ENCODE peak calls at places on chromosomes 4 and X, in nine cellular contexts. J is left ventricle myocardium inferior; I is activated gamma-delta T cell; F is Caki2; N is nephron progenitor cell; W is NCI-H2029 treated with DMSO at 0.1 percent for 48 hours; Z is stimulated activated CD4-positive, alpha-beta T cell treated with anti-CD3 and anti-CD28 coated beads, TNF-alpha, amount 100 ng/mL, for 4 hours; U is naive B cell; X is BE2C. Y is an unnamed sample.

GRCh38 chr4:59729321-59729720 is 1470.8 kb upstream of the ADGRL3 start:
- DNase-seq in I (no peak), Z (no peak), X (no peak), J (no peak), F (no peak), U (no peak), N (no peak), W (no peak), Y (no peak)

GRCh38 chrX:102883491-102883890 is 53.6 kb upstream of the RAB40AL start:
- DNase-seq in J (no peak), U (no peak), W (no peak), N (no peak), F (no peak), Z (no peak), I (no peak), X (no peak), Y (no peak)

GRCh38 chr4:97770222-97770621 is 373.1 kb downstream of the STPG2 start:
- DNase-seq in U (no peak), I (no peak), Z (no peak), X (no peak), J (no peak), N (no peak), F (no peak), W (no peak), Y (no peak)

GRCh38 chr4:24209131-24209530 is 319.3 kb upstream of the PPARGC1A start:
- DNase-seq in U (no peak), Z (no peak), X (no peak), F (no peak), W (no peak), J (no peak), I (no peak), N (no peak), Y (no peak)

GRCh38 chrX:74465424-74465823 is 44.1 kb downstream of the SLC16A2 start:
- DNase-seq in X (no peak), F (no peak), U (no peak), W (no peak), J (no peak), N (no peak), Z (no peak), I (no peak), Y (no peak)

GRCh38 chr4:139176299-139177048 is 544 bp downstream of the ELF2 start:
- DNase-seq in I (peak), N (peak), U (peak), X (peak), Z (peak), F (peak), J (peak), W (peak), Y (peak)

GRCh38 chr4:8007581-8007980 is 67.9 kb upstream of the AFAP1 start:
- DNase-seq in W (no peak), I (no peak), X (no peak), N (no peak), J (no peak), Z (no peak), F (no peak), U (no peak), Y (no peak)

GRCh38 chr4:80781436-80781835 is 249.1 kb upstream of the BMP3 start:
- DNase-seq in I (no peak), W (no peak), F (no peak), U (no peak), Z (no peak), N (no peak), X (no peak), J (no peak), Y (no peak)

GRCh38 chr4:25993564-25994185 is 79.7 kb downstream of the SMIM20 start:
- DNase-seq in F (peak), I (no peak), U (no peak), J (peak), N (peak), W (no peak), X (peak), Z (no peak), Y (no peak)

GRCh38 chr4:78370625-78371372 is 180.8 kb upstream of the ANXA3 start:
- DNase-seq in N (no peak), X (no peak), U (no peak), W (no peak), I (no peak), F (no peak), Z (no peak), J (no peak), Y (no peak)

GRCh38 chr4:9977518-9978031 is 43.7 kb downstream of the SLC2A9 start:
- DNase-seq in F (no peak), I (no peak), U (no peak), N (no peak), J (no peak), W (no peak), Z (no peak), X (no peak), Y (no peak)

GRCh38 chr4:8191136-8191747 is 7.8 kb upstream of the SH3TC1 start:
- DNase-seq in J (peak), I (no peak), F (peak), N (no peak), W (no peak), X (no peak), U (no peak), Z (no peak), Y (no peak)

GRCh38 chrX:74251006-74251930 is 52.7 kb upstream of the ZCCHC13 start:
- DNase-seq in F (peak), J (no peak), W (no peak), U (no peak), N (no peak), Z (no peak), I (no peak), X (no peak), Y (no peak)

Y was measured in activated naive CD4-positive, alpha-beta T cell.